ENCODE peak calls at places on chromosomes 16 and 17, in nine cellular contexts. Z is body of pancreas; A is left lung; Y is effector memory CD4-positive, alpha-beta T cell; C is heart left ventricle; D is GM23248; F is A549; O is IMR-90; B is H1. V is an unnamed sample.

GRCh38 chr16:52696126-52696525 is 149.2 kb upstream of the TOX3 start:
- DNase-seq in Y (no peak), A (no peak), Z (no peak), O (no peak), D (no peak), C (no peak), B (no peak), F (no peak), V (no peak)

GRCh38 chr17:18997650-18998196 is 6.8 kb downstream of the FAM83G start:
- DNase-seq in Z (no peak), O (no peak), F (no peak), C (no peak), D (no peak), A (peak; percentile 47), B (no peak), Y (no peak), V (no peak)

GRCh38 chr17:910503-911194 is 68.9 kb downstream of the NXN start:
- DNase-seq in O (no peak), F (no peak), D (peak; percentile 77), C (no peak), Z (no peak), A (no peak), B (no peak), Y (no peak), V (no peak)

GRCh38 chr17:27386206-27387075 is 69.8 kb upstream of the KSR1 start:
- DNase-seq in D (no peak), B (no peak), Y (no peak), F (no peak), O (no peak), A (no peak), Z (no peak), C (no peak), V (no peak)

GRCh38 chr16:68715471-68715870 is 21.6 kb upstream of the CDH1 start:
- DNase-seq in Y (no peak), O (no peak), D (no peak), C (no peak), A (no peak), F (peak; percentile 18), B (no peak), Z (no peak), V (no peak)

GRCh38 chr16:75575976-75576375 is 9.8 kb downstream of the GABARAPL2 start:
- DNase-seq in O (no peak), Y (no peak), B (no peak), A (no peak), D (no peak), Z (no peak), F (no peak), C (no peak), V (no peak)

GRCh38 chr17:38453951-38454421 is 25.7 kb downstream of the ARHGAP23 start:
- DNase-seq in Y (no peak), B (no peak), Z (no peak), A (no peak), O (peak; percentile 38), D (peak; percentile 62), C (no peak), F (peak; percentile 39), V (no peak)

GRCh38 chr17:5971969-5972368 is 98.2 kb upstream of the WSCD1 start:
- DNase-seq in C (no peak), F (no peak), Z (no peak), D (no peak), O (no peak), A (no peak), B (no peak), Y (no peak), V (no peak)

GRCh38 chr16:8850279-8850885 is 18.4 kb downstream of the CARHSP1 start:
- DNase-seq in Z (no peak), B (no peak), D (peak; percentile 92), A (peak; percentile 84), F (no peak), C (no peak), O (peak; percentile 87), Y (no peak), V (no peak)

GRCh38 chr17:68777243-68777855 is 176.2 kb upstream of the FAM20A start:
- DNase-seq in Z (peak; percentile 64), Y (no peak), C (no peak), O (peak; percentile 67), F (peak; percentile 51), B (no peak), A (no peak), D (peak; percentile 77), V (no peak)

GRCh38 chr16:89507834-89508590 is at the start of gene SPG7:
- DNase-seq in F (peak; percentile 88), D (peak; percentile 95), Y (peak; percentile 80), Z (peak; percentile 87), C (peak; percentile 95), B (no peak), A (peak; percentile 95), O (peak; percentile 82), V (peak; percentile 88)

GRCh38 chr16:73086108-73086507 is 38.2 kb upstream of the ZFHX3 start:
- DNase-seq in D (no peak), F (no peak), B (no peak), A (no peak), O (no peak), C (no peak), Y (no peak), Z (no peak), V (no peak)

GRCh38 chr16:533391-534088 is 6.0 kb downstream of the CAPN15 start:
- DNase-seq in Z (peak; percentile 93), D (no peak), O (no peak), A (no peak), F (no peak), B (no peak), Y (no peak), C (no peak), V (no peak)

GRCh38 chr16:534089-534635 is 6.7 kb downstream of the CAPN15 start:
- DNase-seq in C (no peak), Z (peak; percentile 75), A (no peak), Y (no peak), O (no peak), D (no peak), B (no peak), F (no peak), V (no peak)

GRCh38 chr16:535446-536405 is 8.2 kb downstream of the CAPN15 start:
- DNase-seq in Y (no peak), O (peak; percentile 52), F (peak; percentile 58), B (no peak), C (no peak), D (peak; percentile 98), A (no peak), Z (no peak), V (no peak)

GRCh38 chr16:536746-537145 is 9.2 kb downstream of the CAPN15 start:
- DNase-seq in O (no peak), A (no peak), F (no peak), C (no peak), B (no peak), Z (no peak), Y (no peak), D (no peak), V (no peak)

GRCh38 chr16:534856-535445 is 7.4 kb downstream of the CAPN15 start:
- DNase-seq in A (no peak), Y (no peak), B (no peak), F (no peak), O (no peak), Z (no peak), D (no peak), C (no peak), V (no peak)
- H3K4me3 ChIP-seq in A (no peak overlapping the region), Y (no peak overlapping the region), B (no peak overlapping the region), F (no peak overlapping the region), O (no peak overlapping the region), Z (no peak overlapping the region), D (no peak overlapping the region), C (no peak overlapping the region), V (no peak overlapping the region)

GRCh38 chr16:35147556-35148504 is 1688.4 kb downstream of the TP53TG3F start:
- DNase-seq in C (no peak), A (no peak), Z (no peak), O (no peak), D (no peak), F (no peak), Y (no peak), B (no peak), V (peak; percentile 14)

GRCh38 chr16:35152067-35152627 is 1692.7 kb downstream of the TP53TG3F start:
- DNase-seq in Y (no peak), B (no peak), A (no peak), C (no peak), D (no peak), O (no peak), F (no peak), Z (no peak), V (peak; percentile 7)

GRCh38 chr16:35148748-35149147 is 1689.3 kb downstream of the TP53TG3F start:
- DNase-seq in C (no peak), O (no peak), Y (no peak), Z (no peak), F (no peak), B (no peak), A (no peak), D (no peak), V (no peak)

GRCh38 chr16:35150805-35151312 is 1691.4 kb downstream of the TP53TG3F start:
- DNase-seq in C (no peak), D (no peak), Y (no peak), F (no peak), A (no peak), Z (no peak), B (no peak), O (no peak), V (no peak)

GRCh38 chr16:35149550-35149949 is 1690.1 kb downstream of the TP53TG3F start:
- DNase-seq in A (no peak), Z (no peak), F (no peak), C (no peak), Y (no peak), O (no peak), D (no peak), B (no peak), V (no peak)
- H3K9me3 ChIP-seq in A (no peaks in the 10 kb centered on the region), Z (no peaks in the 10 kb centered on the region), F (peaks cover 3% of the 10 kb centered on the region), C (peaks cover 30% of the 10 kb centered on the region), Y (peaks cover 5% of the 10 kb centered on the region), O (peaks cover 38% of the 10 kb centered on the region), D (no peaks in the 10 kb centered on the region), B (peaks cover 81% of the 10 kb centered on the region), V (no peaks in the 10 kb centered on the region)

DNA sequence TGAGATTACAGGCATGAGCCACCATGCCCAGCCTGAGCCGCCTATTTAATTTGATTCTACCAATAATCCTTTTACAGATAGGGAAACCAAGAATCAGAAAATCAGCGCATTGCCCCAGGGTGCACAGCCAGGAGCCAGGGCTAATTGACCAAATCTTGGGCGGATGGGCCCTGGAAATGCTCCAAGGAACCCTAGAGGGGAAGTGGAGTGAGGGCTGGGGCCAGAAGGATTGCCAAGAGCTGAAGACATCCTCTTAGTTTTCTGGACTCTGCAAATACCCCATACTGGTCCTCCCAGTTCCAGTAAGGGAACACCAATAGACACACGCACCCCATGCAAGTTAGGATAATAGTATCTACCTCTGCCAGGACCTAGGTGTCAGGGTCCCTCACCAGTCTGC is 3.8 kb downstream of the FHOD1 start:
- DNase-seq in Z (no peak), A (peak; percentile 59), D (no peak), Y (no peak), O (no peak), B (no peak), C (no peak), F (no peak), V (peak; percentile 64)
- H3K4me3 ChIP-seq in Z (no peak overlapping the region), A (peak overlapping the region; percentile 81), D (no peak overlapping the region), Y (no peak overlapping the region), O (no peak overlapping the region), B (no peak overlapping the region), C (no peak overlapping the region), F (no peak overlapping the region), V (peak overlapping the region; percentile 99)

DNA sequence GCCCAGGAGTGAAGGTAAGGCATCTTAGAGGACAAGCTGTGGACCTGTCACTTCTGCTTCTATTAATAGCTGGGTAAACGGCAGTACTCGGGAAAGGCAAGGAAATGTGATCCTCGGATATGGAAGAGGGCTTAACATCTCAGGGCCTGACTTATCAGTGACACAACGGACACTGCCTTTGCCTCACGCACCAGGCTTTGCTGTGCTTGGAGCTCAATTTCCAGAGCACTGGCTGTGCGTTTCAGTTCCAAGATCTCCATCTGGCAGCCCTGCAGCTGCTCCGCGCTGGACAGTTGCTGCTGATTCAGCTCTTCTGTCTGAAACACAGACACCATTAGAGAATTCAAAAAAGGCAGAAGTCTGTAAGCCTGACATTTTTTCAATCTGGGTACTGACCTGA is 3.5 kb downstream of the KRT40 start:
- DNase-seq in A (no peak), C (no peak), F (no peak), D (no peak), Y (no peak), Z (peak; percentile 20), B (no peak), O (peak; percentile 63), V (no peak)
- H3K9me3 ChIP-seq in A (no peaks in the 10 kb centered on the region), C (no peaks in the 10 kb centered on the region), F (no peaks in the 10 kb centered on the region), D (no peaks in the 10 kb centered on the region), Y (no peaks in the 10 kb centered on the region), Z (no peaks in the 10 kb centered on the region), B (no peaks in the 10 kb centered on the region), O (no peaks in the 10 kb centered on the region), V (no peaks in the 10 kb centered on the region)